ENCODE peak calls at places on chromosome 1, in five cellular contexts. J is fibroblast of lung, O is endothelial cell of umbilical vein, R is PC-3, Z is neural progenitor cell. T is an unnamed sample.

GRCh38 chr1:78836736-78837135 is 169.8 kb downstream of the ADGRL4 start:
- DNase-seq in J (peak), O (peak), R (no peak), Z (no peak), T (peak)

GRCh38 chr1:204224655-204225054 is 10.9 kb upstream of the GOLT1A start:
- DNase-seq in J (no peak), O (no peak), R (peak), Z (no peak), T (no peak)

GRCh38 chr1:29823536-29823935 is 587.2 kb downstream of the PTPRU start:
- DNase-seq in J (no peak), O (no peak), R (no peak), Z (peak), T (no peak)

GRCh38 chr1:44077421-44077820 is 41.2 kb upstream of the KLF17 start:
- DNase-seq in J (no peak), O (no peak), R (no peak), Z (no peak), T (no peak)

GRCh38 chr1:152190589-152190988 is 31.6 kb upstream of the RPTN start:
- DNase-seq in J (peak), O (no peak), R (peak), Z (no peak), T (no peak)

GRCh38 chr1:117171900-117172501 is 38.7 kb downstream of the VTCN1 start:
- DNase-seq in J (peak), O (no peak), R (no peak), Z (peak), T (no peak)

GRCh38 chr1:153550827-153551512 is 1.9 kb upstream of the S100A3 start:
- DNase-seq in J (no peak), O (no peak), R (no peak), Z (no peak), T (no peak)

GRCh38 chr1:206122686-206123085 is 5.5 kb upstream of the AVPR1B start:
- DNase-seq in J (no peak), O (no peak), R (no peak), Z (no peak), T (no peak)

GRCh38 chr1:25756210-25756609 is 43.8 kb upstream of the SELENON start:
- DNase-seq in J (no peak), O (peak), R (no peak), Z (no peak), T (no peak)

GRCh38 chr1:16430598-16430997 is 6.6 kb downstream of the SPATA21 start:
- DNase-seq in J (no peak), O (no peak), R (no peak), Z (peak), T (no peak)

GRCh38 chr1:61605607-61606321 is 119.2 kb downstream of the TM2D1 start:
- DNase-seq in J (no peak), O (peak), R (peak), Z (no peak), T (no peak)

GRCh38 chr1:158019177-158019868 is 25.9 kb downstream of the KIRREL1 start:
- DNase-seq in J (peak), O (peak), R (peak), Z (peak), T (no peak)

GRCh38 chr1:236065509-236066005 is 667 bp upstream of the NID1 start:
- DNase-seq in J (no peak), O (no peak), R (no peak), Z (peak), T (no peak)

GRCh38 chr1:174165471-174166137 is 6.3 kb downstream of the RABGAP1L start:
- DNase-seq in J (peak), O (no peak), R (no peak), Z (no peak), T (no peak)
- TF ChIP-seq CTCF in J (no peak), O (no peak), R (no peak), Z (no peak), T (no peak)

GRCh38 chr1:9308236-9308635 is 15.5 kb downstream of the SPSB1 start:
- DNase-seq in J (no peak), O (no peak), R (no peak), Z (no peak), T (no peak)

GRCh38 chr1:9307303-9307702 is 14.6 kb downstream of the SPSB1 start:
- DNase-seq in J (no peak), O (no peak), R (no peak), Z (no peak), T (no peak)

GRCh38 chr1:9303916-9304315 is 11.2 kb downstream of the SPSB1 start:
- DNase-seq in J (no peak), O (no peak), R (no peak), Z (no peak), T (no peak)

GRCh38 chr1:9305216-9305615 is 12.5 kb downstream of the SPSB1 start:
- DNase-seq in J (no peak), O (no peak), R (no peak), Z (no peak), T (no peak)

DNA sequence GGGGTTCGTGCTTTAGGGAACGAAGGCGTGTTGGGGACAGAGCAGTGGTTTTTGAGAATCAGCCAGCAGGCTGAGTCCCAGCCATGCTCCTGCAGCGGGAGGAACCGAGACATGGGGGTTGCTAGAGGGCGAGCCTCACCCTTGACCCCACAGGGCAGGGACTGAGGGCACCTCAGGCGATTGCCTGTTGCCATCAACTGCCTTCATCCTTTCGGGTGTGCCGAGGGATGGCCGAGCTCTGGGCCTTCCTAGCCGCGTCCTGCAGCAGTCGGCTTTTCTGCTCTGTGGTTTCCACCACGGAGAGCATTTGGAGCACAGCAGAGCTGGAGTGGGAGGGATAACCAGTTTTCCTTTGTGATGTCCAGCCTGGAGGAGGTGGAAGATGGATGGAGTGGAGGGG is 13.3 kb downstream of the SPSB1 start:
- DNase-seq in J (no peak), O (no peak), R (no peak), Z (no peak), T (no peak)
- TF ChIP-seq EZH2 in J (no peak), O (no peak), R (no peak), Z (no peak), T (no peak)

GRCh38 chr1:94026869-94027388 is 94.0 kb downstream of the ABCA4 start:
- DNase-seq in J (no peak), O (no peak), R (no peak), Z (no peak), T (no peak)

GRCh38 chr1:94027735-94028515 is 93.0 kb downstream of the ABCA4 start:
- DNase-seq in J (no peak), O (no peak), R (no peak), Z (no peak), T (no peak)

GRCh38 chr1:94022471-94023189 is 98.3 kb downstream of the ABCA4 start:
- DNase-seq in J (peak), O (peak), R (peak), Z (no peak), T (no peak)

GRCh38 chr1:94024109-94024792 is 96.7 kb downstream of the ABCA4 start:
- DNase-seq in J (no peak), O (peak), R (no peak), Z (no peak), T (no peak)

DNA sequence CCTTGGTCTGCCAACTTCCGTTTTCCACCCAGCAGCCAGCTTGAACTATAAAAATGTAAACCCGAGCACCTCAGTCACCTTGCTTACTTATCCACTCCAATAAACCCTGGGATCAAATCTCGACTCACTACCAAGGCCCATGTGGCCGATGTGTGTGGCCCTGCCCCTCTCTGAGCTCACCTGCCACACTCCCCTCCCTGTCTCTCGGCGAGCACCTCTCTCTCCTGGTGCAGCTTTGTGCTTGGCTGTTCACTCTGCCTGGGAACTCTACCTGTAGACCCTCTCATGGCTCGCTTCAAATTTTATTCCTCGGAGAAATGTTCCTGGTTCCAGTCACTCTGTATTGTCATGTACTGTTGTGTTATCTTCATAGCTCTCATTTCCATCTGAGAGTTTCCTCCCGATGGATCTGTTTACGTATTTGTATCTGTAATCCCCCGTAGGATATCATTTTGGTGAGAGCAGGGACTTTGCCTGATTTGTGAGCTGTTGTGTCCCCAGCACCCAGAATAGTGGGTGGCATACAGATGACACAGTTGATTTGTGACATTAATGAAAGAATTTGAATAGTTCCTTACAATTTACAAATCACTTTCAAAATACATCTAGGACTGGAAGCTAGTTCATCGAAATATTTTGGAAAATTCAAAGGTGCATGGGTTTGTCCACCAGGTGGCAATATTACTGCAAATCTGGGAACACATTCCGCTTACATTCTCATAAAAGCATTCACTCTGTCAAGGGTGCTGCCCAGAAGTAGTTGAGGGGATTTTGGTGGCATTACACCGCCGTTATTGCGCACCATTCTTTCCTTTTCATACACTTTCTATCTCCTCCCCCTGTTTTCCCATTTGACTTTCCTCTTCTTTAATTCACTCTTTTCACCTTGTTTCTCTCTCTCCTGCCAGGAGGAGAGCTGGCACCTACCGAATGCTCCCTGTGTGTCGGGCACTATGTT is 95.3 kb downstream of the ABCA4 start:
- DNase-seq in J (peak), O (peak), R (peak), Z (peak), T (no peak)
- TF ChIP-seq CTCF in J (peak), O (peak), R (peak), Z (peak), T (peak)

GRCh38 chr1:46446646-46447498 is 42.8 kb upstream of the DMBX1 start:
- DNase-seq in J (peak), O (peak), R (peak), Z (peak), T (peak)
- TF ChIP-seq EZH2 in J (peak), O (no peak), R (no peak), Z (peak), T (no peak)

GRCh38 chr1:169266133-169266532 is 101.5 kb downstream of the NME7 start:
- DNase-seq in J (no peak), O (no peak), R (peak), Z (no peak), T (no peak)

GRCh38 chr1:169271094-169271493 is 96.5 kb downstream of the NME7 start:
- DNase-seq in J (peak), O (no peak), R (peak), Z (peak), T (no peak)
- TF ChIP-seq CTCF in J (peak), O (no peak), R (peak), Z (no peak), T (no peak)

GRCh38 chr1:90729484-90730246 is 12.6 kb upstream of the BARHL2 start:
- DNase-seq in J (no peak), O (no peak), R (no peak), Z (peak), T (no peak)
- TF ChIP-seq EZH2 in J (peak), O (peak), R (no peak), Z (no peak), T (no peak)

DNA sequence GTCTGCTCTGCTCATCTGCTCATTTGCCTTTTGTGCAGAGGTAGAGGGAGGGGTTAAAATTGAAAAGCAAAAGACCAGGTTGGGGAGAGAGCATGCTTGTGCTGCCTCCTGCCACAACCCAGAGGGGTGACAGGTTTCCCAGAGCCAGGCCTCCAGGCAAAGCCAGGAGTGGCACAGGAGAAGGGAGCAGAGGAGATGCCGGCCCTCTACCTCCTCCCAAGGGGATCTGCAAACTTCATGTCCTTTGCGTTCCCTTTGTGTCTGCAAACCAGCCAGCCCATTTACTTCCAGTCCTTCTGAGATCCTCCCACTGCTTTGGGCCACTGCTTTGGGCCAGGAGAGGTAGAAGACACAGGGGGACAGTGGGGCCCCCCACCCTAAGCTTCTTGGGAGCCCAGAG is 67.8 kb downstream of the EPHB2 start:
- DNase-seq in J (no peak), O (no peak), R (no peak), Z (no peak), T (no peak)
- TF ChIP-seq CTCF in J (no peak), O (no peak), R (no peak), Z (no peak), T (no peak)